ENCODE peak calls at places on chromosomes 4 and X, in nine cellular contexts. V is neural progenitor cell, P is left ventricle myocardium inferior, K is lung, L is suprapubic skin, T is Peyer's patch, C is H9, I is aorta, Q is SJCRH30. G is an unnamed sample. For H3K27me3, the result is how much of the 10 kb centered on the place peaks cover.

GRCh38 chrX:119817130-119817690 is 25.8 kb upstream of the RPL39 start:
- DNase-seq in I (no peak), T (no peak), P (no peak), L (no peak), V (no peak), K (no peak), Q (no peak), C (no peak), G (no peak)

GRCh38 chr4:26785766-26786165 is 74.9 kb upstream of the STIM2 start:
- DNase-seq in V (no peak), C (no peak), P (no peak), L (no peak), T (no peak), K (no peak), I (no peak), Q (no peak), G (no peak)

GRCh38 chrX:627510-627964 is 3.1 kb upstream of the SHOX start:
- DNase-seq in C (peak), V (peak), K (no peak), T (no peak), Q (peak), P (no peak), L (peak), I (peak), G (no peak)

GRCh38 chrX:107769581-107770317 is 5.8 kb downstream of the TSC22D3 start:
- DNase-seq in Q (peak), T (no peak), V (no peak), K (no peak), C (no peak), P (no peak), I (no peak), L (no peak), G (no peak)

GRCh38 chr4:113684534-113685091 is 76.9 kb downstream of the CAMK2D start:
- DNase-seq in Q (peak), P (peak), C (peak), V (peak), L (no peak), T (no peak), K (no peak), I (peak), G (no peak)

GRCh38 chr4:145956288-145956890 is 17.8 kb upstream of the ZNF827 start:
- DNase-seq in C (peak), I (no peak), T (peak), L (no peak), Q (peak), P (no peak), V (peak), K (no peak), G (peak)

GRCh38 chrX:16843208-16843909 is 26.8 kb downstream of the RBBP7 start:
- DNase-seq in K (no peak), V (no peak), Q (no peak), P (no peak), T (no peak), I (no peak), C (no peak), L (no peak), G (no peak)

GRCh38 chrX:12360991-12361598 is 222.8 kb downstream of the FRMPD4 start:
- DNase-seq in T (no peak), C (no peak), K (no peak), P (no peak), Q (no peak), V (no peak), I (no peak), L (no peak), G (no peak)

GRCh38 chrX:109357714-109358113 is 124.2 kb downstream of the GUCY2F start:
- DNase-seq in V (no peak), P (no peak), L (no peak), Q (no peak), K (no peak), I (no peak), C (no peak), T (no peak), G (no peak)

GRCh38 chr4:95084584-95084983 is 326.8 kb downstream of the BMPR1B start:
- DNase-seq in L (no peak), I (no peak), Q (no peak), C (no peak), K (no peak), T (no peak), V (no peak), P (no peak), G (no peak)

GRCh38 chr4:125070869-125071268 is 243.9 kb upstream of the FAT4 start:
- DNase-seq in C (no peak), T (no peak), K (no peak), V (no peak), P (no peak), I (no peak), Q (peak), L (no peak), G (no peak)

DNA sequence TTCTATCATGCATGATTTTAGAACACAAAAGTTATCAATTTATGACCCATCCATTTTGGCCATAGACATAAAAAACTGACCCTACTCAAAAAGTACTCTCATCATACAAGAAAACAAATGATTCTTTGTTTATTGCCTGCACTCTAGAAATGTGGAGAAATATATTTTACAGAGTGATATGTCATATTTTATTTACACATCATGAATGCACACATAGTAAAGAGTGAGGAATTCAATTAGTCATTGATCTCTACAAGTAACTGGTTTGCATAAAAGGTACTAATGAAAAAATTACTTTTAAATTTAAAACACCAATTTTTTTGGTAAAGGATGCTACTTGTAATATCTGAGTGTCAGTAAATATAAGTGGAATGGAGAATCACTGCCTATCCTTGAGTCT is 242.5 kb upstream of the FAT4 start:
- DNase-seq in I (no peak), P (no peak), L (no peak), T (no peak), K (no peak), V (no peak), C (no peak), Q (no peak), G (no peak)
- H3K27me3 ChIP-seq in I (under half), P (under half), L (under half), T (under half), K (under half), V (under half), C (under half), Q (under half), G (under half)

DNA sequence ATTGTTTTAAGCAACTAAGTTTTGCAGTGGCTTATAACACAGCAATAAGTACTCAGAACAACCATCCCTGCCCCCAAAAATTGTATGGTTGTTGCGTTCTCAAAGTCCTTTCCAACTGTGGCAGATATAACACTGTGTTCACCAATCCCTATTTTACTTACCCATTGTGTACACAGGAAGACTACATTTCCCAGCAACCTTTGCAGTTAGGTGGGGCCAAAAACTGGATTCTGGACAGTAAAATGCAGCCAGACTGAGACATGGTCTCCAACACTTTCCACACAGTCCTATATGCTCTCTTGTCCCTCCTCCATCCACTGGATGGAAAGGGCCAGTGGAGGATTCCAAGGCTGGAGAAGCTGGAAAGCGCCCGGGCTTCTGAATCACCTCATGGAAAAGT is 523.6 kb downstream of the BCOR start:
- DNase-seq in Q (no peak), L (no peak), K (no peak), I (no peak), V (no peak), C (no peak), P (no peak), T (no peak), G (no peak)
- H3K27me3 ChIP-seq in Q (under half), L (under half), K (under half), I (under half), V (under half), C (under half), P (under half), T (under half), G (under half)

DNA sequence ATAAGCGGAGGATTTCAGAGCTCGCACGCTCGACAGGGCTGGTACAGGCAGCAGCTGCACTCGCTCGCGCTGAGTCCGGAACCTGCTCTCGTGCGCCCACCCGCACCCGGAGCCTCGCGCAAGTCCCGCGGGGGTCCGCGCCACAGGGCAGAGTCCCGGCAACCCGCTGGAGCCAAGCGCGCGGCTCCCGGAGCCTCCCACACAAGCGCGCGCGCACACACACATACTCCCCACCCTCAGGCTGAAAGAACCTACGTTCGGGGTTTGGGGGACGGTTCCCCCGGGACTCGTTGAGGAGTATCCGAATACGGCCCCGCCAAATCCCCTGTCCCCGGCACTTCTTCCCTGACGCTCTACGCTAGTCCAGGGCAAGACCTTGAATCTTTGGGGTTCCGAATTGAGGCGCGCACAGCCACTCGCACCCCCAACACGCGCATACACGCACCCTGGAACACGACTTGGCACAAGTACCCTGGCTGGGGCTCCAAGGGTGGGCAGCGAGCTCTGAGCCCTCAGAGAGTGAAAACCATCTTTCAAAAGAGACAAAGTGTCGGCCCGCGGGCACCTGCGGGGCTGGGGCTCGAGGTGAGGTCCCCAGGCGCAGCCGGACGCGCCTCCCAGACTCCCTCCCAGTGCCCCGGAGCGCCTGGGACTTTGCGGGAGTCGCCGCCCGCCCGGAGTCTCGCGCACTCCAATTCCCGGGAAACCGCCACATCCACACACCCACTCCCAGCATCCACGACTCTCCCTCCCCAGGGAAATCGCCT is 942 bp downstream of the ANOS1 start:
- DNase-seq in K (no peak), P (no peak), L (no peak), C (no peak), T (no peak), V (peak), I (peak), Q (no peak), G (no peak)
- H3K27me3 ChIP-seq in K (under half), P (under half), L (under half), C (under half), T (under half), V (under half), I (under half), Q (under half), G (under half)

GRCh38 chr4:6233943-6234342 is 33.6 kb upstream of the JAKMIP1 start:
- DNase-seq in I (peak), P (no peak), K (no peak), T (no peak), Q (no peak), V (no peak), L (peak), C (no peak), G (no peak)

GRCh38 chr4:6236816-6237390 is 32.7 kb upstream of the WFS1 start:
- DNase-seq in I (peak), V (no peak), T (no peak), Q (no peak), L (peak), K (no peak), C (peak), P (no peak), G (no peak)

GRCh38 chr4:6235012-6235411 is 34.6 kb upstream of the WFS1 start:
- DNase-seq in C (no peak), Q (no peak), L (peak), V (no peak), P (no peak), K (no peak), T (no peak), I (no peak), G (no peak)

GRCh38 chr4:6232836-6233785 is 32.8 kb upstream of the JAKMIP1 start:
- DNase-seq in Q (no peak), I (peak), C (peak), T (no peak), P (no peak), V (no peak), L (peak), K (no peak), G (no peak)

DNA sequence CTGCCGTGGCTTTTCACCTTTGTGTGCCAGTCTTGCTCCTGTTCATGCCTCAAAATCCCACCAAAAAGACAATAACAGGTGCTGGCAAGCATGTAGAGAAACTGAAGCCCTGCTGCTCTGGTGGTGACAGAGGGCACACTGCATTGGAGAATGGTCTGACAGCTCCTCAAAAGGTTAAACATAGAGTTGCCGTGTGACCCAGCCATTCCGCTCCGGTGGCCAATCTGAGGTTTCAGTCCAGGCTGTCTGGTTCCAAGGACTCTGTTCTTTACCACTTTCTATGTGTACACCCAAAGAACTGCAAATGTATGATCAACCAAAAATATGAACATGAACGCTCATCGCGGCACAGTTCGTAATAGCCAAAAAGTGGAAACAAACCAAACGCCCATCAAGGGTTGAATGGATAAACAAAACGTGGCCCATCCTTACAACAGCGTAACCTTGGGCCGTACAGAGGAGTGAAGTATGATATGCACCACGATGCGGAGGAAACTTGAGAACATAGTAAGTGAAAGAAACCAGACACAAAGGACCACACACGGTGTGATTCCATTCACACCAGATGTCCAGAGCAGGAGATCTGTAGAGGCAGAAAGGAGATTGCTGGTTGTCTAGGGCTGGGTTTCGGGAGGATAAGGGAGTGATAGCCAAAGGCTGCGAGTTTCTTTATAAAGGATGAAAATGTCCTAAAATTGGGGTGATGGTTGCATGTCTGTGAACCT is 33.6 kb upstream of the WFS1 start:
- DNase-seq in Q (peak), I (peak), L (peak), K (no peak), C (peak), T (no peak), P (no peak), V (no peak), G (no peak)
- H3K27me3 ChIP-seq in Q (under half), I (under half), L (under half), K (under half), C (under half), T (under half), P (half or more), V (under half), G (under half)

GRCh38 chrX:28205126-28205525 is 223.9 kb upstream of the DCAF8L1 start:
- DNase-seq in V (no peak), L (no peak), T (no peak), I (no peak), Q (no peak), P (no peak), C (no peak), K (no peak), G (no peak)
- H3K27me3 ChIP-seq in V (under half), L (under half), T (under half), I (under half), Q (under half), P (under half), C (under half), K (under half), G (under half)

GRCh38 chrX:96575011-96575410 is 109.6 kb upstream of the DIAPH2 start:
- DNase-seq in V (no peak), T (no peak), K (no peak), C (no peak), P (no peak), Q (no peak), I (no peak), L (no peak), G (no peak)

GRCh38 chrX:96579252-96579651 is 105.4 kb upstream of the DIAPH2 start:
- DNase-seq in K (no peak), L (no peak), P (no peak), I (no peak), C (no peak), T (no peak), Q (no peak), V (no peak), G (no peak)

DNA sequence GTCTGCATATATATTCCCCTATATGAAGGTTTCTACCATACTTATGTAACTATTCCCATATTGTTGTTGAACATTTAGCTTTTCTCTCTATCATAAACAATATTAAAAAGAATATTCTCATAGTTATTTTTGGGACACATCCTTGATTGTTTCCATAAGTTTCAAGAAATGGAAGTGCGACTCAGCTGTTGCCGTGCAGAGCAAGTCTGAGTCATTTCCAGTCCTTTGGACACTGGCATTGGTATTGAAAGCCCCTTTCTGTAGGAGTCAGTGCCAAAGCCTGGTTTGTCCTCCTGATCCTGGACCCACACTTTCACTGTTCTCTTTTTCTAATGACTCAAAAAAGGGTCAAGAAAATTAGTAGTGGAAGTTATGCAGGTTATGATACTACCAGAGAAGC is 108.3 kb upstream of the DIAPH2 start:
- DNase-seq in T (no peak), Q (no peak), I (no peak), K (no peak), L (no peak), C (no peak), V (no peak), P (no peak), G (no peak)
- H3K27me3 ChIP-seq in T (under half), Q (under half), I (under half), K (under half), L (under half), C (under half), V (under half), P (under half), G (under half)